ENCODE peak calls at places on chromosomes 2 and 18, in four cellular contexts. One of them, this sample, is unnamed.

GRCh38 chr2:104857262-104858221 is 3.6 kb downstream of the POU3F3 start:
- DNase-seq in cardiac muscle cell: no peak
- DNase-seq in effector CD4-positive, alpha-beta T cell: no peak
- DNase-seq in pancreas: no peak
- DNase-seq in this sample: no peak

GRCh38 chr2:178863856-178864620 is 56.8 kb upstream of the TTN start:
- DNase-seq in cardiac muscle cell: peak; percentile 86
- DNase-seq in effector CD4-positive, alpha-beta T cell: no peak
- DNase-seq in pancreas: peak; percentile 43
- DNase-seq in this sample: no peak

GRCh38 chr2:74945783-74946165 is 12.7 kb upstream of the POLE4 start:
- DNase-seq in cardiac muscle cell: no peak
- DNase-seq in effector CD4-positive, alpha-beta T cell: no peak
- DNase-seq in pancreas: no peak
- DNase-seq in this sample: no peak

GRCh38 chr2:34627003-34627402 is 1027.9 kb upstream of the FAM98A start:
- DNase-seq in cardiac muscle cell: no peak
- DNase-seq in effector CD4-positive, alpha-beta T cell: no peak
- DNase-seq in pancreas: peak; percentile 35
- DNase-seq in this sample: no peak

GRCh38 chr2:169782513-169782912 is 16.2 kb upstream of the SSB start:
- DNase-seq in cardiac muscle cell: no peak
- DNase-seq in effector CD4-positive, alpha-beta T cell: no peak
- DNase-seq in pancreas: no peak
- DNase-seq in this sample: no peak

GRCh38 chr2:215929602-215930335 is 83.6 kb downstream of the MREG start:
- DNase-seq in cardiac muscle cell: no peak
- DNase-seq in effector CD4-positive, alpha-beta T cell: no peak
- DNase-seq in pancreas: no peak
- DNase-seq in this sample: no peak

GRCh38 chr18:24735504-24736243 is 275.2 kb downstream of the HRH4 start:
- DNase-seq in cardiac muscle cell: no peak
- DNase-seq in effector CD4-positive, alpha-beta T cell: no peak
- DNase-seq in pancreas: no peak
- DNase-seq in this sample: no peak

GRCh38 chr2:160647967-160648685 is 154.5 kb upstream of the RBMS1 start:
- DNase-seq in cardiac muscle cell: no peak
- DNase-seq in effector CD4-positive, alpha-beta T cell: no peak
- DNase-seq in pancreas: peak; percentile 48
- DNase-seq in this sample: no peak

GRCh38 chr2:122136071-122136470 is 380.6 kb downstream of the TSN start:
- DNase-seq in cardiac muscle cell: peak; percentile 52
- DNase-seq in effector CD4-positive, alpha-beta T cell: no peak
- DNase-seq in pancreas: no peak
- DNase-seq in this sample: no peak

GRCh38 chr2:207725815-207726578 is 14.6 kb downstream of the CCNYL1 start:
- DNase-seq in cardiac muscle cell: peak; percentile 33
- DNase-seq in effector CD4-positive, alpha-beta T cell: no peak
- DNase-seq in pancreas: no peak
- DNase-seq in this sample: no peak

GRCh38 chr18:23992119-23992940 is 22.2 kb upstream of the TTC39C start:
- DNase-seq in cardiac muscle cell: no peak
- DNase-seq in effector CD4-positive, alpha-beta T cell: peak; percentile 52
- DNase-seq in pancreas: peak; percentile 58
- DNase-seq in this sample: peak; percentile 52

GRCh38 chr18:48732767-48733424 is 194.1 kb downstream of the CTIF start:
- DNase-seq in cardiac muscle cell: no peak
- DNase-seq in effector CD4-positive, alpha-beta T cell: no peak
- DNase-seq in pancreas: no peak
- DNase-seq in this sample: no peak

GRCh38 chr18:58189008-58189407 is 145.0 kb downstream of the NEDD4L start:
- DNase-seq in cardiac muscle cell: peak; percentile 53
- DNase-seq in effector CD4-positive, alpha-beta T cell: no peak
- DNase-seq in pancreas: no peak
- DNase-seq in this sample: no peak

GRCh38 chr2:224594840-224595239 is 9.7 kb upstream of the CUL3 start:
- DNase-seq in cardiac muscle cell: no peak
- DNase-seq in effector CD4-positive, alpha-beta T cell: no peak
- DNase-seq in pancreas: no peak
- DNase-seq in this sample: no peak

GRCh38 chr2:1824202-1824905 is 80.0 kb upstream of the PXDN start:
- DNase-seq in cardiac muscle cell: no peak
- DNase-seq in effector CD4-positive, alpha-beta T cell: no peak
- DNase-seq in pancreas: no peak
- DNase-seq in this sample: peak; percentile 32

GRCh38 chr2:125861461-125861860 is 794.5 kb upstream of the GYPC start:
- DNase-seq in cardiac muscle cell: no peak
- DNase-seq in effector CD4-positive, alpha-beta T cell: no peak
- DNase-seq in pancreas: no peak
- DNase-seq in this sample: no peak

This sample was measured in posterior cingulate gyrus.